ENCODE peak calls at places on chromosomes 7 and 10, in four cellular contexts. Y is transverse colon, C is neural progenitor cell, U is WTC11. R is an unnamed sample.

GRCh38 chr10:125030567-125031197 is 88.8 kb downstream of the ZRANB1 start:
- DNase-seq in C (no peak), U (no peak), Y (no peak), R (no peak)

GRCh38 chr10:63614371-63614891 is 93.2 kb downstream of the REEP3 start:
- DNase-seq in C (no peak), U (no peak), Y (no peak), R (no peak)

GRCh38 chr7:34507191-34507590 is 150.8 kb upstream of the NPSR1 start:
- DNase-seq in C (no peak), Y (no peak), U (no peak), R (no peak)

GRCh38 chr10:24944512-24945255 is 7.7 kb downstream of the PRTFDC1 start:
- DNase-seq in Y (peak; percentile 69), C (no peak), U (no peak), R (no peak)

GRCh38 chr10:13690281-13690825 is 103.6 kb downstream of the PRPF18 start:
- DNase-seq in U (peak; percentile 26), Y (no peak), C (peak; percentile 63), R (no peak)

GRCh38 chr10:119140603-119141245 is 24.8 kb downstream of the SFXN4 start:
- DNase-seq in C (no peak), U (no peak), Y (no peak), R (no peak)

GRCh38 chr10:47036771-47037170 is 125.5 kb downstream of the PTPN20 start:
- DNase-seq in C (no peak), U (peak; percentile 1), Y (no peak), R (no peak)

GRCh38 chr10:56934515-56934914 is 573.5 kb upstream of the ZWINT start:
- DNase-seq in Y (no peak), U (no peak), C (no peak), R (no peak)

GRCh38 chr7:6623589-6624245 is 8.3 kb downstream of the ZNF853 start:
- DNase-seq in C (no peak), U (no peak), Y (no peak), R (no peak)

GRCh38 chr10:132271458-132272011 is 36.2 kb downstream of the STK32C start:
- DNase-seq in Y (no peak), U (no peak), C (no peak), R (no peak)

GRCh38 chr7:142722289-142722794 is 26.9 kb upstream of the PRSS1 start:
- DNase-seq in C (no peak), Y (no peak), U (no peak), R (no peak)

GRCh38 chr7:151961536-151961935 is 5.3 kb downstream of the GALNTL5 start:
- DNase-seq in U (no peak), Y (no peak), C (no peak), R (no peak)

GRCh38 chr7:20651960-20652544 is 36.6 kb downstream of the ABCB5 start:
- DNase-seq in U (no peak), C (no peak), Y (no peak), R (no peak)

GRCh38 chr10:63901228-63901627 is 380.0 kb downstream of the REEP3 start:
- DNase-seq in Y (no peak), C (no peak), U (peak; percentile 55), R (no peak)

GRCh38 chr7:79652619-79653018 is 199.2 kb upstream of the MAGI2 start:
- DNase-seq in Y (no peak), U (no peak), C (no peak), R (no peak)

GRCh38 chr7:44969701-44970494 is 8.9 kb downstream of the MYO1G start:
- DNase-seq in C (no peak), Y (peak; percentile 8), U (no peak), R (no peak)

GRCh38 chr10:110118891-110119621 is 88.3 kb upstream of the MXI1 start:
- DNase-seq in U (no peak), C (no peak), Y (no peak), R (no peak)

GRCh38 chr10:14009315-14010082 is 321.2 kb downstream of the FRMD4A start:
- DNase-seq in C (no peak), U (no peak), Y (no peak), R (no peak)

GRCh38 chr10:46293228-46293627 is 6.4 kb downstream of the ANTXRL start:
- DNase-seq in Y (no peak), C (no peak), U (no peak), R (no peak)

GRCh38 chr7:124698964-124699363 is 66.6 kb downstream of the GPR37 start:
- DNase-seq in C (no peak), U (no peak), Y (no peak), R (no peak)

GRCh38 chr10:132179551-132180392 is 7.0 kb upstream of the DPYSL4 start:
- DNase-seq in U (no peak), C (no peak), Y (no peak), R (no peak)

GRCh38 chr7:63028376-63029206 is 970.1 kb upstream of the ZNF722 start:
- DNase-seq in U (no peak), C (no peak), Y (no peak), R (no peak)

GRCh38 chr7:15854841-15855576 is 168.5 kb upstream of the MEOX2 start:
- DNase-seq in Y (no peak), C (no peak), U (no peak), R (no peak)

GRCh38 chr7:95509199-95509598 is 23.5 kb downstream of the ASB4 start:
- DNase-seq in Y (no peak), U (peak; percentile 36), C (peak; percentile 97), R (peak; percentile 40)

GRCh38 chr7:139827042-139827441 is 2.0 kb upstream of the TBXAS1 start:
- DNase-seq in Y (no peak), U (no peak), C (no peak), R (no peak)

GRCh38 chr7:44486693-44487092 is 3.8 kb downstream of the NUDCD3 start:
- DNase-seq in U (no peak), Y (no peak), C (no peak), R (no peak)

GRCh38 chr7:13050703-13051102 is 363.3 kb downstream of the ARL4A start:
- DNase-seq in Y (no peak), U (no peak), C (no peak), R (no peak)

GRCh38 chr10:17548786-17549185 is 68.4 kb downstream of the HACD1 start:
- DNase-seq in C (no peak), Y (no peak), U (no peak), R (no peak)

GRCh38 chr7:30684351-30684750 is 2.1 kb upstream of the CRHR2 start:
- DNase-seq in C (peak; percentile 34), U (no peak), Y (no peak), R (no peak)

GRCh38 chr7:108460964-108461363 is 4.7 kb upstream of the NRCAM start:
- DNase-seq in Y (no peak), U (no peak), C (no peak), R (no peak)

GRCh38 chr10:26696786-26697162 is 727 bp upstream of the PDSS1 start:
- DNase-seq in Y (no peak), C (no peak), U (no peak), R (no peak)

GRCh38 chr7:80170445-80170844 is 35.8 kb downstream of the GNAI1 start:
- DNase-seq in U (no peak), C (no peak), Y (no peak), R (no peak)

GRCh38 chr7:3168869-3169268 is 125.2 kb upstream of the CARD11 start:
- DNase-seq in C (no peak), Y (no peak), U (no peak), R (no peak)

GRCh38 chr10:98567396-98567795 is 120.7 kb upstream of the HPS1 start:
- DNase-seq in C (no peak), Y (no peak), U (no peak), R (no peak)

GRCh38 chr7:80940539-80941205 is 21.8 kb upstream of the SEMA3C start:
- DNase-seq in U (no peak), Y (no peak), C (no peak), R (no peak)

DNA sequence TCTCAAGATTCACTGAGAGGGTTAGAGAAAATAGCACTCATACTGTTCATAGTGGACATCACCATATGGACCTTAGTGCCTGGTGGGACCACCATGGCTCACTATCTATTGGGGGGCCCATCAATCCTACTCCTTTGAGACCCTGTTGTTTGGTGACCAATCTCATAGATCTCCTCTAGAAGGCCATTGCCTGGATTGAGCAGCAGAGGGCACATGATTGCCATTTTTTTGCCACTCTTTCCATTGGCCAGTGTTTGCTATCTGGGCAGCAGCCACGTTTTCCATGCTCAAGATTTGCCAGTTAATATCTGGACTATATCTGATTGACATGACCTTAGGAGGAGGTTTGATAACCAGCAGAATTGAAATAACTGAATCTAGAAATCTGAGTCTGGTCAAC is 244.5 kb downstream of the ITGB1 start:
- DNase-seq in U (no peak), C (no peak), Y (no peak), R (no peak)
- TF ChIP-seq CTCF in U (no peak), C (peak; percentile 14), Y (no peak), R (no peak)

GRCh38 chr10:127872011-127872741 is 20.6 kb downstream of the CLRN3 start:
- DNase-seq in C (no peak), U (no peak), Y (no peak), R (no peak)

GRCh38 chr10:127874966-127875765 is 17.6 kb downstream of the CLRN3 start:
- DNase-seq in U (no peak), Y (no peak), C (no peak), R (no peak)

GRCh38 chr10:127873901-127874470 is 18.8 kb downstream of the CLRN3 start:
- DNase-seq in C (no peak), Y (no peak), U (no peak), R (no peak)

GRCh38 chr10:127871631-127872010 is 21.1 kb downstream of the CLRN3 start:
- DNase-seq in U (no peak), C (no peak), Y (no peak), R (no peak)

DNA sequence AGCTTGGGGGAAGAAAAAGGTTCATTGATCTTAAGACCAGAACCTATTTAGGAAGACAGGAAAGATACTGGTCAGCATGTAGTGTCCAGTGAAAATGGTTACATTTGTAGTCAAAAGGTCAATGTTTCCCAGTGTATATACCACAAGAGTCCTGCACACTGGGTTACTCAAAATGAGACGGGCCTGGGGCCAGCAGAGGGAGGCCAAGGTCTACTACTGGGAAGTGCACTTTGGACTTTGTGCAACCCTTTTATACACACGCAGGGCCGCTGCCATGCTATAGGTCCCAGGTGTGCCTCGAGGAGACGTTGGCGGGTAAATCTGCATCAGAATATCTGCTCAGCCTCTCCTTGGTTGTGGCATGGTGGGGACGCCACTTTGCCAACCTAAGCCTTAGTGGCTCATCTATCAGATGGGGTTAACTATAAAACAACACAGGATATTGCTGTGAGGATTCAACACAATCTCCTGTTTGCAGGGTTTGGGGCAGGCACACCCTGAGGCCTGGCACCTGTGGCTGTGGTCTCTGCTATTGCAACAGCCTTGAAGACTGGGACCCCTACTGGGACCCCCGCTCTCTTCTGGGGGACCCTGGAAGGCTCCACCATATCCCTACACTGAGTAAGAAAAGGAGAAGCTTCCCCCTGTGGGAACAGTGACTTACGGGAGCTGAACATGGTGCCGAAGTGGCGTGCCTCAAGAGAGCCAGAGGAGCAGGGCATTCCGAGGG is 19.7 kb downstream of the CLRN3 start:
- DNase-seq in Y (peak; percentile 83), C (no peak), U (no peak), R (peak; percentile 38)
- TF ChIP-seq CTCF in Y (peak; percentile 79), C (no peak), U (no peak), R (no peak)

DNA sequence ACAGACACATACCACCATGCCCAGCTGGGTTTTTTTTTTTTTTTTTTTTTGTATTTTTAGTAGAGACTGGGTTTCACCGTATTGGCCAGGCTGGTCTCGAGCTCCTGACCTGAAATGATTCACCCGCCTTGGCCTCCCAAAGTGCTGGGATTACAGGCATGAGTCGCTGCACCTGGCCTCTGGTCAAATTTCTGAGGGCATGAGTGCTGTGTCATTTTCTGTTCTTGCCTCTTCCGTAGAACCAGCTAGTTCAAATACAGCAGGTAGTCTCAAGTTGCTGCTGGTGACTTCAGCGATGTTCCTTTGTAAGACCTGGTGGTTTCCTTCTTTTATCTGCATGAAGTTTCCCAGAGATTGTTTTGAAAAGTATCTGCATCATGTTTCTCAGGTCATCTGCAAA is 134.8 kb upstream of the SHH start:
- DNase-seq in Y (no peak), U (no peak), C (no peak), R (no peak)
- TF ChIP-seq CTCF in Y (no peak), U (no peak), C (no peak), R (no peak)

GRCh38 chr10:34470307-34470706 is 344.8 kb downstream of the PARD3 start:
- DNase-seq in Y (no peak), U (no peak), C (no peak), R (no peak)
- TF ChIP-seq CTCF in Y (no peak), U (no peak), C (no peak), R (no peak)